ENCODE peak calls at places on chromosomes 16 and 17, in ten cellular contexts. M is NCI-H69; V is T-helper 2 cell; F is pancreas; G is skeletal muscle cell; H is iPS-NIHi11; P is HS-27A; C is iris pigment epithelial cell; Z is activated gamma-delta T cell treated with anti-CD3 and anti-CD28 coated beads, Interleukin-2, amount 50 U/mL, for 16 hours; O is testis. R is an unnamed sample.

GRCh38 chr17:76593964-76594363 is 8.3 kb upstream of the ST6GALNAC2 start:
- DNase-seq in M (peak; percentile 56), V (no peak), F (no peak), G (no peak), H (no peak), P (no peak), C (no peak), Z (no peak), O (no peak), R (no peak)

GRCh38 chr16:82340531-82340930 is 170.5 kb upstream of the MPHOSPH6 start:
- DNase-seq in M (no peak), V (no peak), F (no peak), G (no peak), H (no peak), P (no peak), C (no peak), Z (no peak), O (no peak), R (no peak)

GRCh38 chr17:63439682-63440081 is 6.4 kb downstream of the CYB561 start:
- DNase-seq in M (no peak), V (no peak), F (no peak), G (peak; percentile 20), H (no peak), P (no peak), C (peak; percentile 69), Z (no peak), O (no peak), R (no peak)

GRCh38 chr17:74164446-74165045 is 38.9 kb upstream of the RPL38 start:
- DNase-seq in M (no peak), V (no peak), F (no peak), G (no peak), H (no peak), P (no peak), C (no peak), Z (no peak), O (no peak), R (no peak)

GRCh38 chr17:67385122-67385988 is 8.3 kb downstream of the PITPNC1 start:
- DNase-seq in M (no peak), V (no peak), F (no peak), G (no peak), H (no peak), P (no peak), C (no peak), Z (no peak), O (peak; percentile 71), R (no peak)

GRCh38 chr16:48098472-48098871 is 57.3 kb downstream of the ABCC12 start:
- DNase-seq in M (no peak), V (no peak), F (no peak), G (no peak), H (no peak), P (no peak), C (peak; percentile 54), Z (no peak), O (no peak), R (no peak)

GRCh38 chr17:58991718-58992331 is 114.9 kb downstream of the TRIM37 start:
- DNase-seq in M (no peak), V (no peak), F (no peak), G (no peak), H (no peak), P (peak; percentile 71), C (peak; percentile 72), Z (no peak), O (no peak), R (peak; percentile 37)

GRCh38 chr16:88528902-88529318 is 41.3 kb upstream of the ZC3H18 start:
- DNase-seq in M (no peak), V (no peak), F (no peak), G (no peak), H (no peak), P (no peak), C (no peak), Z (no peak), O (no peak), R (no peak)

GRCh38 chr16:58021661-58022551 is 3.6 kb upstream of the MMP15 start:
- DNase-seq in M (no peak), V (no peak), F (no peak), G (no peak), H (no peak), P (no peak), C (peak; percentile 67), Z (no peak), O (no peak), R (no peak)

GRCh38 chr16:84605339-84605848 is 12.5 kb downstream of the COTL1 start:
- DNase-seq in M (no peak), V (no peak), F (no peak), G (no peak), H (no peak), P (no peak), C (peak; percentile 44), Z (no peak), O (no peak), R (no peak)

GRCh38 chr17:61402978-61403845 is 3.6 kb downstream of the TBX2 start:
- DNase-seq in M (peak; percentile 97), V (no peak), F (no peak), G (no peak), H (peak; percentile 23), P (no peak), C (no peak), Z (no peak), O (no peak), R (no peak)

GRCh38 chr16:860891-861290 is 60.4 kb upstream of the GNG13 start:
- DNase-seq in M (no peak), V (no peak), F (no peak), G (no peak), H (no peak), P (no peak), C (no peak), Z (no peak), O (no peak), R (no peak)

GRCh38 chr17:41730479-41730878 is 4.0 kb downstream of the HAP1 start:
- DNase-seq in M (peak; percentile 45), V (no peak), F (no peak), G (no peak), H (no peak), P (no peak), C (no peak), Z (no peak), O (no peak), R (no peak)

GRCh38 chr16:2365895-2366294 is 25.4 kb upstream of the ABCA3 start:
- DNase-seq in M (no peak), V (no peak), F (no peak), G (peak; percentile 72), H (no peak), P (no peak), C (peak; percentile 84), Z (no peak), O (peak; percentile 32), R (no peak)

GRCh38 chr17:45385331-45385997 is 47.2 kb downstream of the ARHGAP27 start:
- DNase-seq in M (peak; percentile 87), V (peak; percentile 83), F (peak; percentile 80), G (no peak), H (peak; percentile 88), P (peak; percentile 69), C (peak; percentile 68), Z (peak; percentile 87), O (peak; percentile 89), R (peak; percentile 79)

GRCh38 chr16:3095869-3096268 is 3.2 kb downstream of the ZSCAN10 start:
- DNase-seq in M (peak; percentile 39), V (peak; percentile 55), F (no peak), G (no peak), H (no peak), P (no peak), C (no peak), Z (peak; percentile 43), O (no peak), R (peak; percentile 59)

GRCh38 chr16:58459344-58460218 is 40.4 kb upstream of the NDRG4 start:
- DNase-seq in M (peak; percentile 5), V (no peak), F (no peak), G (no peak), H (no peak), P (no peak), C (peak; percentile 67), Z (peak; percentile 7), O (no peak), R (no peak)

GRCh38 chr17:81239714-81240555 is 817 bp downstream of the NDUFAF8 start:
- DNase-seq in M (peak; percentile 42), V (peak; percentile 29), F (no peak), G (no peak), H (no peak), P (no peak), C (peak; percentile 26), Z (no peak), O (peak; percentile 31), R (peak; percentile 72)

GRCh38 chr16:56047307-56048234 is 143.7 kb upstream of the GNAO1 start:
- DNase-seq in M (no peak), V (no peak), F (no peak), G (no peak), H (no peak), P (no peak), C (no peak), Z (no peak), O (peak; percentile 23), R (no peak)

GRCh38 chr16:48235556-48236136 is 8.5 kb upstream of the LONP2 start:
- DNase-seq in M (no peak), V (no peak), F (no peak), G (no peak), H (no peak), P (no peak), C (no peak), Z (no peak), O (no peak), R (no peak)

GRCh38 chr17:39651908-39652634 is 13.1 kb upstream of the TCAP start:
- DNase-seq in M (no peak), V (no peak), F (no peak), G (no peak), H (no peak), P (no peak), C (no peak), Z (no peak), O (no peak), R (no peak)

GRCh38 chr17:50916708-50917417 is 50.7 kb upstream of the TOB1 start:
- DNase-seq in M (no peak), V (no peak), F (no peak), G (no peak), H (no peak), P (no peak), C (no peak), Z (no peak), O (peak; percentile 34), R (peak; percentile 38)

GRCh38 chr16:3793161-3793576 is 75.8 kb upstream of the TRAP1 start:
- DNase-seq in M (no peak), V (no peak), F (no peak), G (no peak), H (no peak), P (no peak), C (no peak), Z (no peak), O (peak; percentile 36), R (no peak)

GRCh38 chr17:36482611-36483504 is 3.6 kb upstream of the ZNHIT3 start:
- DNase-seq in M (peak; percentile 88), V (peak; percentile 68), F (peak; percentile 74), G (peak; percentile 28), H (peak; percentile 97), P (peak; percentile 42), C (peak; percentile 78), Z (peak; percentile 66), O (peak; percentile 90), R (peak; percentile 82)

GRCh38 chr16:72989203-72989991 is 58.5 kb downstream of the ZFHX3 start:
- DNase-seq in M (peak; percentile 42), V (no peak), F (no peak), G (peak; percentile 93), H (no peak), P (peak; percentile 91), C (peak; percentile 96), Z (no peak), O (peak; percentile 34), R (no peak)

GRCh38 chr17:29007456-29008455 is 1.9 kb upstream of the SEZ6 start:
- DNase-seq in M (peak; percentile 83), V (no peak), F (no peak), G (no peak), H (no peak), P (peak; percentile 61), C (peak; percentile 27), Z (no peak), O (no peak), R (no peak)

GRCh38 chr16:24734382-24734781 is 4.9 kb downstream of the TNRC6A start:
- DNase-seq in M (no peak), V (no peak), F (no peak), G (no peak), H (no peak), P (no peak), C (peak; percentile 69), Z (no peak), O (no peak), R (peak; percentile 20)

GRCh38 chr16:67101683-67102082 is 8.1 kb upstream of the PHAF1 start:
- DNase-seq in M (no peak), V (no peak), F (no peak), G (no peak), H (no peak), P (no peak), C (peak; percentile 21), Z (no peak), O (no peak), R (no peak)